ENCODE peak calls at places on chromosomes 5 and 9, in four cellular contexts. One of them, this sample, is unnamed.
A peak's percentile ranks its signal among the peaks of the same experiment; 100 is the strongest.

GRCh38 chr5:43396762-43397304 is 15.4 kb downstream of the CCL28 start:
- DNase-seq in endothelial cell of umbilical vein: peak; percentile 26
- DNase-seq in neural progenitor cell: peak; percentile 3
- DNase-seq in A673: peak; percentile 46
- DNase-seq in this sample: peak; percentile 30

GRCh38 chr9:34990908-34991832 is 1.6 kb downstream of the DNAJB5 start:
- DNase-seq in endothelial cell of umbilical vein: no peak
- DNase-seq in neural progenitor cell: peak; percentile 17
- DNase-seq in A673: no peak
- DNase-seq in this sample: no peak

GRCh38 chr5:170131235-170131634 is 25.5 kb downstream of the FOXI1 start:
- DNase-seq in endothelial cell of umbilical vein: no peak
- DNase-seq in neural progenitor cell: no peak
- DNase-seq in A673: no peak
- DNase-seq in this sample: no peak

GRCh38 chr5:134000696-134001453 is 3.9 kb downstream of the VDAC1 start:
- DNase-seq in endothelial cell of umbilical vein: no peak
- DNase-seq in neural progenitor cell: no peak
- DNase-seq in A673: no peak
- DNase-seq in this sample: no peak

GRCh38 chr5:57435701-57436134 is 46.9 kb downstream of the ACTBL2 start:
- DNase-seq in endothelial cell of umbilical vein: peak; percentile 99
- DNase-seq in neural progenitor cell: no peak
- DNase-seq in A673: no peak
- DNase-seq in this sample: peak; percentile 100

GRCh38 chr9:2567922-2568321 is 53.7 kb upstream of the VLDLR start:
- DNase-seq in endothelial cell of umbilical vein: no peak
- DNase-seq in neural progenitor cell: no peak
- DNase-seq in A673: no peak
- DNase-seq in this sample: peak; percentile 15

GRCh38 chr9:1606253-1606652 is 408.9 kb upstream of the SMARCA2 start:
- DNase-seq in endothelial cell of umbilical vein: no peak
- DNase-seq in neural progenitor cell: no peak
- DNase-seq in A673: no peak
- DNase-seq in this sample: no peak

GRCh38 chr5:140365941-140366340 is 5.9 kb downstream of the SLC4A9 start:
- DNase-seq in endothelial cell of umbilical vein: no peak
- DNase-seq in neural progenitor cell: no peak
- DNase-seq in A673: no peak
- DNase-seq in this sample: no peak

GRCh38 chr9:122807271-122807900 is 7.5 kb downstream of the OR1K1 start:
- DNase-seq in endothelial cell of umbilical vein: no peak
- DNase-seq in neural progenitor cell: no peak
- DNase-seq in A673: no peak
- DNase-seq in this sample: peak; percentile 64

GRCh38 chr9:90665072-90665471 is 22.4 kb upstream of the DIRAS2 start:
- DNase-seq in endothelial cell of umbilical vein: no peak
- DNase-seq in neural progenitor cell: peak; percentile 50
- DNase-seq in A673: no peak
- DNase-seq in this sample: no peak

GRCh38 chr9:110626109-110626829 is 42.3 kb upstream of the MUSK start:
- DNase-seq in endothelial cell of umbilical vein: peak; percentile 36
- DNase-seq in neural progenitor cell: no peak
- DNase-seq in A673: peak; percentile 78
- DNase-seq in this sample: peak; percentile 88

GRCh38 chr5:56476487-56476856 is 243.3 kb upstream of the ANKRD55 start:
- DNase-seq in endothelial cell of umbilical vein: no peak
- DNase-seq in neural progenitor cell: no peak
- DNase-seq in A673: no peak
- DNase-seq in this sample: no peak

GRCh38 chr5:79886940-79887339 is 104.1 kb downstream of the MTX3 start:
- DNase-seq in endothelial cell of umbilical vein: no peak
- DNase-seq in neural progenitor cell: no peak
- DNase-seq in A673: no peak
- DNase-seq in this sample: no peak

GRCh38 chr9:91060520-91061343 is 259.1 kb downstream of the SYK start:
- DNase-seq in endothelial cell of umbilical vein: peak; percentile 98
- DNase-seq in neural progenitor cell: no peak
- DNase-seq in A673: no peak
- DNase-seq in this sample: peak; percentile 100

GRCh38 chr5:125227333-125228075 is 481.1 kb upstream of the ZNF608 start:
- DNase-seq in endothelial cell of umbilical vein: peak; percentile 33
- DNase-seq in neural progenitor cell: peak; percentile 31
- DNase-seq in A673: peak; percentile 19
- DNase-seq in this sample: peak; percentile 45

GRCh38 chr5:62043289-62044274 is 262.4 kb upstream of the KIF2A start:
- DNase-seq in endothelial cell of umbilical vein: no peak
- DNase-seq in neural progenitor cell: peak; percentile 89
- DNase-seq in A673: peak; percentile 81
- DNase-seq in this sample: no peak

GRCh38 chr5:175347027-175347426 is 97.0 kb downstream of the DRD1 start:
- DNase-seq in endothelial cell of umbilical vein: no peak
- DNase-seq in neural progenitor cell: peak; percentile 75
- DNase-seq in A673: peak; percentile 61
- DNase-seq in this sample: peak; percentile 87

GRCh38 chr5:154369682-154370081 is 76.1 kb upstream of the SAP30L start:
- DNase-seq in endothelial cell of umbilical vein: no peak
- DNase-seq in neural progenitor cell: no peak
- DNase-seq in A673: peak; percentile 53
- DNase-seq in this sample: peak; percentile 48

GRCh38 chr5:79035237-79035636 is 34.2 kb downstream of the DMGDH start:
- DNase-seq in endothelial cell of umbilical vein: no peak
- DNase-seq in neural progenitor cell: no peak
- DNase-seq in A673: no peak
- DNase-seq in this sample: no peak

GRCh38 chr9:100477221-100477620 is 4.3 kb downstream of the TMEFF1 start:
- DNase-seq in endothelial cell of umbilical vein: no peak
- DNase-seq in neural progenitor cell: no peak
- DNase-seq in A673: no peak
- DNase-seq in this sample: no peak

GRCh38 chr9:131622536-131622935 is 77.2 kb downstream of the PRRT1B start:
- DNase-seq in endothelial cell of umbilical vein: no peak
- DNase-seq in neural progenitor cell: no peak
- DNase-seq in A673: no peak
- DNase-seq in this sample: no peak

GRCh38 chr5:178590141-178590923 is at the start of gene COL23A1:
- DNase-seq in endothelial cell of umbilical vein: peak; percentile 55
- DNase-seq in neural progenitor cell: peak; percentile 90
- DNase-seq in A673: peak; percentile 61
- DNase-seq in this sample: peak; percentile 58

GRCh38 chr9:35533398-35533797 is 43.5 kb downstream of the RUSC2 start:
- DNase-seq in endothelial cell of umbilical vein: no peak
- DNase-seq in neural progenitor cell: no peak
- DNase-seq in A673: no peak
- DNase-seq in this sample: peak; percentile 74

GRCh38 chr5:40273936-40274335 is 405.8 kb upstream of the PTGER4 start:
- DNase-seq in endothelial cell of umbilical vein: no peak
- DNase-seq in neural progenitor cell: no peak
- DNase-seq in A673: no peak
- DNase-seq in this sample: no peak

GRCh38 chr5:104635216-104635615 is 1072.6 kb upstream of the NUDT12 start:
- DNase-seq in endothelial cell of umbilical vein: peak; percentile 22
- DNase-seq in neural progenitor cell: no peak
- DNase-seq in A673: no peak
- DNase-seq in this sample: peak; percentile 75

GRCh38 chr5:78497573-78498533 is 137.4 kb downstream of the SCAMP1 start:
- DNase-seq in endothelial cell of umbilical vein: no peak
- DNase-seq in neural progenitor cell: no peak
- DNase-seq in A673: no peak
- DNase-seq in this sample: no peak

GRCh38 chr5:35223777-35224395 is 6.4 kb downstream of the PRLR start:
- DNase-seq in endothelial cell of umbilical vein: no peak
- DNase-seq in neural progenitor cell: no peak
- DNase-seq in A673: no peak
- DNase-seq in this sample: no peak

GRCh38 chr5:23028445-23028844 is 175.3 kb upstream of the CDH12 start:
- DNase-seq in endothelial cell of umbilical vein: no peak
- DNase-seq in neural progenitor cell: no peak
- DNase-seq in A673: no peak
- DNase-seq in this sample: no peak

GRCh38 chr9:114958021-114958846 is 27.8 kb upstream of the TNFSF8 start:
- DNase-seq in endothelial cell of umbilical vein: no peak
- DNase-seq in neural progenitor cell: no peak
- DNase-seq in A673: no peak
- DNase-seq in this sample: peak; percentile 26

GRCh38 chr5:153623906-153624765 is 133.7 kb downstream of the GRIA1 start:
- DNase-seq in endothelial cell of umbilical vein: peak; percentile 23
- DNase-seq in neural progenitor cell: no peak
- DNase-seq in A673: no peak
- DNase-seq in this sample: peak; percentile 63

GRCh38 chr5:78717674-78718073 is 69.1 kb upstream of the LHFPL2 start:
- DNase-seq in endothelial cell of umbilical vein: no peak
- DNase-seq in neural progenitor cell: no peak
- DNase-seq in A673: no peak
- DNase-seq in this sample: peak; percentile 29

GRCh38 chr9:121491111-121491510 is 8.5 kb downstream of the GGTA1 start:
- DNase-seq in endothelial cell of umbilical vein: no peak
- DNase-seq in neural progenitor cell: no peak
- DNase-seq in A673: no peak
- DNase-seq in this sample: no peak

GRCh38 chr9:108722396-108722795 is 133.4 kb downstream of the ACTL7B start:
- DNase-seq in endothelial cell of umbilical vein: no peak
- DNase-seq in neural progenitor cell: no peak
- DNase-seq in A673: no peak
- DNase-seq in this sample: no peak

GRCh38 chr9:114850871-114851270 is 45.0 kb upstream of the TNFSF15 start:
- DNase-seq in endothelial cell of umbilical vein: peak; percentile 24
- DNase-seq in neural progenitor cell: no peak
- DNase-seq in A673: no peak
- DNase-seq in this sample: peak; percentile 48

GRCh38 chr9:106864533-106865143 is 1.7 kb downstream of the ZNF462 start:
- DNase-seq in endothelial cell of umbilical vein: peak; percentile 56
- DNase-seq in neural progenitor cell: no peak
- DNase-seq in A673: peak; percentile 39
- DNase-seq in this sample: peak; percentile 60

GRCh38 chr5:179486596-179487051 is 63.7 kb upstream of the RUFY1 start:
- DNase-seq in endothelial cell of umbilical vein: no peak
- DNase-seq in neural progenitor cell: no peak
- DNase-seq in A673: no peak
- DNase-seq in this sample: peak; percentile 2

GRCh38 chr5:173429489-173430150 is 101.4 kb upstream of the STC2 start:
- DNase-seq in endothelial cell of umbilical vein: no peak
- DNase-seq in neural progenitor cell: no peak
- DNase-seq in A673: no peak
- DNase-seq in this sample: peak; percentile 64

GRCh38 chr9:137028281-137029057 is 432 bp upstream of the ABCA2 start:
- DNase-seq in endothelial cell of umbilical vein: peak; percentile 19
- DNase-seq in neural progenitor cell: peak; percentile 95
- DNase-seq in A673: peak; percentile 81
- DNase-seq in this sample: no peak
- TF ChIP-seq EZH2 in endothelial cell of umbilical vein: no peak
- TF ChIP-seq EZH2 in neural progenitor cell: peak; percentile 33
- TF ChIP-seq EZH2 in A673: no peak
- TF ChIP-seq EZH2 in this sample: no peak

GRCh38 chr5:49953-50544 is 41.9 kb upstream of the PLEKHG4B start:
- DNase-seq in endothelial cell of umbilical vein: no peak
- DNase-seq in neural progenitor cell: no peak
- DNase-seq in A673: no peak
- DNase-seq in this sample: no peak
- TF ChIP-seq EZH2 in endothelial cell of umbilical vein: no peak
- TF ChIP-seq EZH2 in neural progenitor cell: no peak
- TF ChIP-seq EZH2 in A673: no peak
- TF ChIP-seq EZH2 in this sample: no peak

GRCh38 chr9:37028425-37029031 is 5.5 kb downstream of the PAX5 start:
- DNase-seq in endothelial cell of umbilical vein: no peak
- DNase-seq in neural progenitor cell: peak; percentile 40
- DNase-seq in A673: no peak
- DNase-seq in this sample: no peak
- TF ChIP-seq EZH2 in endothelial cell of umbilical vein: no peak
- TF ChIP-seq EZH2 in neural progenitor cell: peak; percentile 66
- TF ChIP-seq EZH2 in A673: no peak
- TF ChIP-seq EZH2 in this sample: peak; percentile 80

GRCh38 chr5:176438959-176439757 is 9.0 kb upstream of the FAF2 start:
- DNase-seq in endothelial cell of umbilical vein: peak; percentile 49
- DNase-seq in neural progenitor cell: no peak
- DNase-seq in A673: no peak
- DNase-seq in this sample: peak; percentile 76

GRCh38 chr5:176441921-176442323 is 6.3 kb upstream of the FAF2 start:
- DNase-seq in endothelial cell of umbilical vein: peak; percentile 92
- DNase-seq in neural progenitor cell: peak; percentile 18
- DNase-seq in A673: no peak
- DNase-seq in this sample: peak; percentile 12

GRCh38 chr5:176440932-176441706 is 7.1 kb upstream of the FAF2 start:
- DNase-seq in endothelial cell of umbilical vein: peak; percentile 67
- DNase-seq in neural progenitor cell: no peak
- DNase-seq in A673: peak; percentile 14
- DNase-seq in this sample: peak; percentile 25

GRCh38 chr5:176432707-176433106 is 15.5 kb upstream of the FAF2 start:
- DNase-seq in endothelial cell of umbilical vein: no peak
- DNase-seq in neural progenitor cell: no peak
- DNase-seq in A673: no peak
- DNase-seq in this sample: no peak

DNA sequence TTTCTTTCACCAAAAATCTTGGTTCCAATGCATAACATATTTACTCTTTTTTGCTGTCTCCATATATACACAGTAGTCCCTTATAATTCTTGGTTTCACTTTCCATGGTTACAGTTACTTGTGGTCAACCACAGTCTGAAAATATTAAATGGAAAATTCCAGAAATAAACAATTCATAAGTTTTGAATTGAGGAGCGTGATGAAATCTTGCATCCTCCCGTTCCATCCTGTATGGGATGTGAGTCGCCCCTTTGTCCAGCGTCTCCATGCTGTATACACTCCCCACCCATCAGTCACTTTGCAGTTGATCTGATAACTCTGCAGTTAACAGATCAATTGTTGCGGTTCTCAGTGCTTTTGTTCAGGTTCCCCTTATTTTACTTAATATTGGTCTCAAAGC is 11.5 kb upstream of the FAF2 start:
- DNase-seq in endothelial cell of umbilical vein: peak; percentile 47
- DNase-seq in neural progenitor cell: no peak
- DNase-seq in A673: no peak
- DNase-seq in this sample: peak; percentile 71
- TF ChIP-seq EZH2 in endothelial cell of umbilical vein: no peak
- TF ChIP-seq EZH2 in neural progenitor cell: no peak
- TF ChIP-seq EZH2 in A673: no peak
- TF ChIP-seq EZH2 in this sample: no peak

GRCh38 chr9:14119694-14120514 is 194.0 kb downstream of the NFIB start:
- DNase-seq in endothelial cell of umbilical vein: no peak
- DNase-seq in neural progenitor cell: no peak
- DNase-seq in A673: no peak
- DNase-seq in this sample: peak; percentile 65
- TF ChIP-seq EZH2 in endothelial cell of umbilical vein: no peak
- TF ChIP-seq EZH2 in neural progenitor cell: no peak
- TF ChIP-seq EZH2 in A673: no peak
- TF ChIP-seq EZH2 in this sample: no peak

GRCh38 chr5:176875783-176876505 is 23.2 kb downstream of the HK3 start:
- DNase-seq in endothelial cell of umbilical vein: no peak
- DNase-seq in neural progenitor cell: no peak
- DNase-seq in A673: no peak
- DNase-seq in this sample: no peak
- TF ChIP-seq EZH2 in endothelial cell of umbilical vein: no peak
- TF ChIP-seq EZH2 in neural progenitor cell: no peak
- TF ChIP-seq EZH2 in A673: no peak
- TF ChIP-seq EZH2 in this sample: no peak

This sample was measured in fibroblast of lung.